ENCODE peak calls at places on chromosomes 5 and 9, in nine cellular contexts. R, F, P, W, H, Z, I, A and E are unnamed samples.

GRCh38 chr9:91273853-91274552 is 87.7 kb downstream of the AUH start:
- DNase-seq in R (no peak), A (no peak), P (no peak), H (peak; percentile 18), I (no peak), W (peak; percentile 16), F (no peak), Z (peak; percentile 80), E (no peak)

GRCh38 chr9:127347831-127348699 is 48.9 kb upstream of the SLC2A8 start:
- DNase-seq in A (no peak), R (no peak), Z (peak; percentile 75), F (no peak), H (peak; percentile 71), W (no peak), P (peak; percentile 28), I (no peak), E (no peak)

GRCh38 chr5:56148453-56148971 is 84.6 kb downstream of the ANKRD55 start:
- DNase-seq in F (no peak), H (no peak), Z (no peak), P (peak; percentile 68), A (peak; percentile 48), R (no peak), W (no peak), I (no peak), E (no peak)

GRCh38 chr9:135480071-135480941 is 724 bp downstream of the PPP1R26 start:
- DNase-seq in Z (peak; percentile 20), H (peak; percentile 54), P (no peak), R (no peak), A (peak; percentile 61), W (peak; percentile 70), F (no peak), I (no peak), E (no peak)

GRCh38 chr9:93574900-93575705 is 1.3 kb upstream of the PHF2 start:
- DNase-seq in P (no peak), F (peak; percentile 64), H (no peak), Z (no peak), W (no peak), A (no peak), I (no peak), R (no peak), E (no peak)

GRCh38 chr9:125932012-125932411 is 184.8 kb downstream of the PBX3 start:
- DNase-seq in I (peak; percentile 49), Z (peak; percentile 99), R (no peak), F (peak; percentile 79), H (peak; percentile 62), A (peak; percentile 18), W (peak; percentile 5), P (peak; percentile 22), E (peak; percentile 42)

GRCh38 chr9:71306134-71306533 is 184.7 kb upstream of the TRPM3 start:
- DNase-seq in H (no peak), W (no peak), I (no peak), F (no peak), R (no peak), Z (no peak), P (no peak), A (no peak), E (no peak)

GRCh38 chr5:174510771-174511453 is 213.5 kb upstream of the MSX2 start:
- DNase-seq in Z (no peak), H (no peak), F (no peak), R (no peak), P (no peak), A (no peak), I (no peak), W (no peak), E (no peak)

GRCh38 chr5:110923971-110924370 is 147.5 kb upstream of the TSLP start:
- DNase-seq in W (no peak), H (no peak), A (no peak), R (no peak), P (no peak), Z (no peak), F (no peak), I (no peak), E (no peak)

GRCh38 chr5:103808464-103809106 is 246.0 kb upstream of the NUDT12 start:
- DNase-seq in P (peak; percentile 51), W (peak; percentile 44), A (peak; percentile 11), Z (peak; percentile 50), R (no peak), F (no peak), I (peak; percentile 45), H (peak; percentile 65), E (no peak)

GRCh38 chr5:113682497-113683136 is 169.1 kb downstream of the YTHDC2 start:
- DNase-seq in F (no peak), Z (peak; percentile 8), R (no peak), H (peak; percentile 3), W (no peak), P (no peak), I (no peak), A (no peak), E (no peak)

GRCh38 chr5:153818626-153819025 is 220.1 kb downstream of the FAM114A2 start:
- DNase-seq in H (no peak), W (no peak), Z (no peak), F (no peak), I (no peak), P (no peak), R (no peak), A (no peak), E (no peak)

GRCh38 chr5:120402606-120403005 is 61.5 kb upstream of the PRR16 start:
- DNase-seq in A (no peak), I (no peak), R (no peak), W (no peak), H (no peak), P (no peak), Z (no peak), F (no peak), E (no peak)

GRCh38 chr9:88041447-88041846 is 67.1 kb upstream of the CDK20 start:
- DNase-seq in Z (peak; percentile 22), H (peak; percentile 31), I (no peak), P (no peak), R (no peak), W (no peak), F (no peak), A (no peak), E (no peak)

GRCh38 chr9:36193049-36193448 is 2.3 kb downstream of the CLTA start:
- DNase-seq in H (no peak), F (no peak), P (no peak), A (no peak), I (no peak), Z (peak; percentile 17), W (no peak), R (no peak), E (no peak)
- H3K4me3 ChIP-seq in H (peak overlapping the region; percentile 87), F (no peak overlapping the region), P (no peak overlapping the region), A (no peak overlapping the region), I (no peak overlapping the region), Z (peak overlapping the region; percentile 43), W (peak overlapping the region; percentile 97), R (no peak overlapping the region), E (no peak overlapping the region)

GRCh38 chr5:126138475-126139005 is 284.7 kb upstream of the GRAMD2B start:
- DNase-seq in F (no peak), Z (peak; percentile 16), A (no peak), I (no peak), H (no peak), P (no peak), W (no peak), R (no peak), E (no peak)
- TF ChIP-seq POLR2A in F (no peak), Z (no peak), A (no peak), I (no peak), H (no peak), P (no peak), W (no peak), R (no peak), E (no peak)

GRCh38 chr5:59221769-59222168 is 638.9 kb downstream of the RAB3C start:
- DNase-seq in P (no peak), R (no peak), W (no peak), A (no peak), F (no peak), H (no peak), I (no peak), Z (no peak), E (no peak)

GRCh38 chr5:59216845-59217244 is 634.0 kb downstream of the RAB3C start:
- DNase-seq in A (no peak), W (no peak), Z (no peak), F (no peak), P (peak; percentile 42), R (no peak), I (no peak), H (peak; percentile 43), E (no peak)

GRCh38 chr5:59212596-59212995 is 629.7 kb downstream of the RAB3C start:
- DNase-seq in H (no peak), A (no peak), P (no peak), F (no peak), Z (no peak), R (no peak), I (no peak), W (no peak), E (no peak)

GRCh38 chr5:59222687-59223511 is 640.0 kb downstream of the RAB3C start:
- DNase-seq in W (no peak), F (no peak), H (no peak), I (no peak), R (no peak), A (peak; percentile 20), P (no peak), Z (no peak), E (no peak)

GRCh38 chr5:59218424-59219045 is 635.7 kb downstream of the RAB3C start:
- DNase-seq in R (no peak), P (no peak), A (no peak), H (no peak), I (no peak), W (no peak), F (no peak), Z (peak; percentile 3), E (no peak)
- TF ChIP-seq CTCF in R (peak; percentile 23), P (peak; percentile 38), A (peak; percentile 70), H (peak; percentile 36), I (peak; percentile 22), W (no peak), F (peak; percentile 30), Z (peak; percentile 35), E (no peak)

GRCh38 chr9:85610074-85610855 is 131.5 kb downstream of the AGTPBP1 start:
- DNase-seq in P (peak; percentile 46), W (peak; percentile 65), R (no peak), F (no peak), Z (peak; percentile 82), H (peak; percentile 73), I (no peak), A (no peak), E (no peak)
- H3K4me3 ChIP-seq in P (no peak overlapping the region), W (no peak overlapping the region), R (no peak overlapping the region), F (no peak overlapping the region), Z (peak overlapping the region; percentile 39), H (no peak overlapping the region), I (no peak overlapping the region), A (no peak overlapping the region), E (no peak overlapping the region)